ENCODE peak calls at places on chromosomes 12 and 14, in six cellular contexts. J, X, Q, P, U and K are unnamed samples.

GRCh38 chr12:5498081-5498480 is 66.2 kb downstream of the NTF3 start:
- DNase-seq in J (no peak), X (no peak), Q (no peak), P (no peak), U (no peak), K (no peak)

GRCh38 chr12:109875572-109876131 is 4.7 kb downstream of the GLTP start:
- DNase-seq in J (peak; percentile 56), X (no peak), Q (no peak), P (peak; percentile 76), U (no peak), K (no peak)

GRCh38 chr14:52380294-52380693 is 66.2 kb downstream of the PTGER2 start:
- DNase-seq in J (peak; percentile 82), X (no peak), Q (no peak), P (peak; percentile 61), U (no peak), K (no peak)

GRCh38 chr14:36478782-36479181 is 41.2 kb downstream of the NKX2-1 start:
- DNase-seq in J (peak; percentile 92), X (no peak), Q (no peak), P (peak; percentile 93), U (no peak), K (no peak)

GRCh38 chr14:67131691-67132090 is 57.5 kb upstream of the GARIN2 start:
- DNase-seq in J (no peak), X (no peak), Q (no peak), P (no peak), U (no peak), K (no peak)

GRCh38 chr14:24853446-24853845 is 196.5 kb downstream of the STXBP6 start:
- DNase-seq in J (no peak), X (no peak), Q (no peak), P (no peak), U (no peak), K (no peak)

GRCh38 chr14:40374221-40374620 is 942.0 kb upstream of the FBXO33 start:
- DNase-seq in J (no peak), X (no peak), Q (no peak), P (no peak), U (no peak), K (no peak)

GRCh38 chr14:28375295-28375694 is 391.3 kb upstream of the FOXG1 start:
- DNase-seq in J (peak; percentile 30), X (no peak), Q (no peak), P (peak; percentile 56), U (no peak), K (no peak)

GRCh38 chr12:95446511-95446910 is 27.4 kb upstream of the METAP2 start:
- DNase-seq in J (no peak), X (peak; percentile 34), Q (peak; percentile 59), P (no peak), U (peak; percentile 17), K (peak; percentile 35)

GRCh38 chr14:101876539-101876938 is 87.8 kb upstream of the DYNC1H1 start:
- DNase-seq in J (no peak), X (peak; percentile 62), Q (peak; percentile 88), P (no peak), U (peak; percentile 29), K (peak; percentile 88)

GRCh38 chr12:6553051-6553868 is 2.6 kb downstream of the IFFO1 start:
- DNase-seq in J (no peak), X (peak; percentile 78), Q (peak; percentile 61), P (no peak), U (no peak), K (peak; percentile 61)

GRCh38 chr12:15527201-15527782 is 205.0 kb downstream of the PTPRO start:
- DNase-seq in J (peak; percentile 69), X (peak; percentile 28), Q (peak; percentile 82), P (peak; percentile 53), U (no peak), K (no peak)

GRCh38 chr12:14937689-14938088 is 648 bp downstream of the ERP27 start:
- DNase-seq in J (no peak), X (no peak), Q (no peak), P (peak; percentile 27), U (peak; percentile 48), K (no peak)

DNA sequence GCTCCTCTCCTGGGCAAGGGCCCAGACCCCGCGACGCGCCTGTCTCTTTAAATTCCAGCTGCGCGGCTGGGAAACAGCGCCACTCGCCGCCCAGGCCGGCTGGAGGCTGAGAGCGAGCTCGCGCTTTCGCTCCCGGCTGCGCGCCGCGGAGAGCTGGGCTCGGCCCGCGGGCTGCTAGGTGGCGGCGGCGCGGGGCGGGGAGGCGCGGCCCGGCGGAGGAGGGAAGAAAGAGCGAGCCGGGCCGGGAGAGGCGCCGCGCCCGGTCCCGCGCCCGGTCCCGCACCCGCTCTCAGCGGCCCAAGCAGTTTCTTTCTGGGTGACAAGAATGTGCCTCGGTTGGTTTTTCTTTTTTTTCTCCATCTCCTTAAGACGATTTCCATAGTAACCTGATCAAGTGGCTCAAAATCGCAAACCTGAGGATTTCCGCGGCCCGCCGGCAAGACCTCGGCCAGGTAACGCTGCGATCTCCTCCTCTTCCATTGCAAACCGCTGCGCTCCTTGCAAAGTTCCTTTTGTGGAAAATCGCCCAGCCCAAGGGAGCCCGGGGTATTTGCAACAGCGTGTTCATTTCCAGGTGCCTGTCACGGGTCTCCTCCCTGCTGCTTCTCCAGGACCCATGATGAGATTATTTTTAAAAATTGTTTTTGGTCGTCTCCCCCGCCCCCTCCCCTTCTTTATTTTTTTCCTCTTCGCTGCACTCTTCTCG is 259.5 kb upstream of the E2F7 start:
- DNase-seq in J (peak; percentile 71), X (peak; percentile 65), Q (peak; percentile 72), P (peak; percentile 76), U (peak; percentile 63), K (peak; percentile 77)
- H3K4me3 ChIP-seq in J (peak overlapping the region; percentile 74), X (peak overlapping the region; percentile 68), Q (peak overlapping the region; percentile 87), P (peak overlapping the region; percentile 78), U (no peak overlapping the region), K (peak overlapping the region; percentile 73)

GRCh38 chr12:46386877-46387629 is 14.5 kb upstream of the SLC38A2 start:
- DNase-seq in J (no peak), X (peak; percentile 31), Q (peak; percentile 74), P (peak; percentile 56), U (no peak), K (peak; percentile 67)
- H3K4me1 ChIP-seq in J (peaks cover 63% of the 10 kb centered on the region), X (peaks cover 48% of the 10 kb centered on the region), Q (peaks cover 10% of the 10 kb centered on the region), P (peaks cover 82% of the 10 kb centered on the region), U (peaks cover 31% of the 10 kb centered on the region), K (peaks cover 55% of the 10 kb centered on the region)

GRCh38 chr14:96633096-96633495 is 130.9 kb downstream of the PAPOLA start:
- DNase-seq in J (no peak), X (no peak), Q (no peak), P (no peak), U (no peak), K (no peak)
- H3K27ac ChIP-seq in J (no peak overlapping the region), X (no peak overlapping the region), Q (no peak overlapping the region), P (no peak overlapping the region), U (no peak overlapping the region), K (no peak overlapping the region)

GRCh38 chr12:93440043-93440835 is 1.5 kb downstream of the UBE2N start:
- DNase-seq in J (peak; percentile 46), X (no peak), Q (no peak), P (peak; percentile 32), U (no peak), K (no peak)
- H3K4me3 ChIP-seq in J (peak overlapping the region; percentile 93), X (peak overlapping the region; percentile 99), Q (peak overlapping the region; percentile 69), P (peak overlapping the region; percentile 86), U (no peak overlapping the region), K (peak overlapping the region; percentile 100)

GRCh38 chr14:34237098-34237497 is 224.9 kb downstream of the SPTSSA start:
- DNase-seq in J (peak; percentile 86), X (no peak), Q (no peak), P (peak; percentile 92), U (no peak), K (no peak)

GRCh38 chr14:34243401-34243800 is 218.6 kb downstream of the SPTSSA start:
- DNase-seq in J (no peak), X (no peak), Q (no peak), P (peak; percentile 55), U (no peak), K (no peak)

GRCh38 chr14:34243001-34243400 is 219.0 kb downstream of the SPTSSA start:
- DNase-seq in J (no peak), X (no peak), Q (no peak), P (no peak), U (no peak), K (no peak)

GRCh38 chr14:34237677-34238076 is 224.4 kb downstream of the SPTSSA start:
- DNase-seq in J (no peak), X (no peak), Q (no peak), P (no peak), U (no peak), K (no peak)

DNA sequence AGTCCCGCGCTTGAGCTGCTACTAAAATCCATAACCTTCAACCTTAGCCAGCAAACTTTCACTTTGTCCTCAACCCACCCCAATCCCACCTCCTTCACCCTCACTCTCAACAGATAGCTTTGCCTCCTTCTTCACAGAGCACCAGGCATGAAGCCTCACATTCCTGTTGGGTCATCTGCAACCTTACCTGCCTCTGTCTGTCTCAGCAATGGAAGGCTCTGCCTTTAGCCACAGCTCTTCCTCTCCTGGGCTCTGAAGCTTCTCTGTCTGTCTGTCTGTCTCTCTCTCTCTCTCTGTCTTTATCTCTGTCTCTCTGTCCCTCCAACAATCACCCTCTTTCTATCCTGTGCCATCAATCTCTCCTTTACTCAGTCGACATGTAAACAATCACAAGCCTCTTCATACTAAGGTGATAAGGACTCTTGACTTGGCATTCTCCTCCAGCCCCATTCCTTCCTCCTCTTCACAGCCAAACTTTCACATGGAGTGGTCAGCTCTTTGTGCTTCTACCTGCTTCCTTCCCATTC is 220.8 kb downstream of the SPTSSA start:
- DNase-seq in J (no peak), X (no peak), Q (no peak), P (no peak), U (no peak), K (no peak)
- H3K4me1 ChIP-seq in J (peaks cover 8% of the 10 kb centered on the region), X (peaks cover 8% of the 10 kb centered on the region), Q (no peaks in the 10 kb centered on the region), P (peaks cover 20% of the 10 kb centered on the region), U (no peaks in the 10 kb centered on the region), K (no peaks in the 10 kb centered on the region)

GRCh38 chr12:89379839-89380467 is 27.7 kb upstream of the DUSP6 start:
- DNase-seq in J (no peak), X (no peak), Q (no peak), P (no peak), U (no peak), K (no peak)
- H3K27ac ChIP-seq in J (no peak overlapping the region), X (no peak overlapping the region), Q (no peak overlapping the region), P (no peak overlapping the region), U (no peak overlapping the region), K (no peak overlapping the region)

DNA sequence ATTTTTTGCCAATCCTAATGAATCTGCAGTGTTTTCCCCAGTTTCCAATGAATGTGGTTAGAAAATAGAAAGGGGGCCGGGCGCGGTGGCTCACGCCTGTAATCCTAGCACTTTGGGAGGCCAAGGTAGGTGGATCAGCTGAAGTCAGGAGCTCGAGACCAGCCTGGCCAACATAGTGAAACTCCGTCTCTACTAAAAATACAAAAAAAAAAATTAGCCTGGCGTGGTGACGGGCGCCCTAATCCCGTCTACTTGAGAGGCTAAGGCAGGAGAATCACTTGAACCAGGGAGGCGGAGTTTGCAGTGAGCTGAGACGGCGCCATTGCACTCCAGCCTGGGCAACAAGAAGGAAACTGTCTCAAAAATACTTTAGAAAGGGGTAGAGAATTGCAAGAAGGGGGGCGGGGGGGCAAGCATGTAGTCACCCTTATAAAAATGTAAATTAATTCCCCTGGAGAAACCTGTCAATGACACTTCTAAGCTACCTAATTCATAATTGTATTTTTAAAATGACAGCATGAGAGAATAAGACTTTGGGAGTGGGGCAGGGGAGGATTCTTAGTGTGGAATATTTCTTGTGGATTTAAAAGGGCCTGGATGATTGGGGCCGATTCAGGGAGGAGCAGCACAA is 1.7 kb downstream of the KLHDC2 start:
- DNase-seq in J (no peak), X (no peak), Q (no peak), P (no peak), U (no peak), K (no peak)
- H3K4me3 ChIP-seq in J (peak overlapping the region; percentile 75), X (peak overlapping the region; percentile 95), Q (no peak overlapping the region), P (peak overlapping the region; percentile 94), U (no peak overlapping the region), K (peak overlapping the region; percentile 100)

GRCh38 chr14:103099733-103100280 is 5.3 kb downstream of the EXOC3L4 start:
- DNase-seq in J (no peak), X (no peak), Q (no peak), P (no peak), U (no peak), K (no peak)
- H3K4me1 ChIP-seq in J (peaks cover 13% of the 10 kb centered on the region), X (peaks cover 10% of the 10 kb centered on the region), Q (no peaks in the 10 kb centered on the region), P (peaks cover 8% of the 10 kb centered on the region), U (peaks cover 32% of the 10 kb centered on the region), K (peaks cover 23% of the 10 kb centered on the region)